ENCODE peak calls at places on chromosomes 6 and 20, in six cellular contexts. Q, H, M, E, U and C are unnamed samples.
A peak's percentile ranks its signal among the peaks of the same experiment; 100 is the strongest.

GRCh38 chr6:73739097-73739496 is 43.1 kb downstream of the CD109 start:
- DNase-seq in Q (no peak), H (no peak), M (peak; percentile 79), E (no peak), U (no peak), C (no peak)

GRCh38 chr6:111830003-111830402 is 43.2 kb downstream of the FYN start:
- DNase-seq in Q (no peak), H (no peak), M (peak; percentile 76), E (no peak), U (no peak), C (no peak)

GRCh38 chr6:105196076-105196475 is 16.3 kb upstream of the POPDC3 start:
- DNase-seq in Q (no peak), H (no peak), M (no peak), E (no peak), U (no peak), C (no peak)

GRCh38 chr20:17936791-17937687 is 31.6 kb downstream of the SNX5 start:
- DNase-seq in Q (no peak), H (peak; percentile 19), M (peak; percentile 79), E (peak; percentile 93), U (no peak), C (no peak)

GRCh38 chr6:151044465-151045441 is 179.3 kb downstream of the MTHFD1L start:
- DNase-seq in Q (peak; percentile 40), H (peak; percentile 73), M (peak; percentile 97), E (peak; percentile 91), U (no peak), C (peak; percentile 66)

GRCh38 chr6:2823104-2823850 is 18.4 kb downstream of the SERPINB1 start:
- DNase-seq in Q (no peak), H (no peak), M (no peak), E (no peak), U (peak; percentile 82), C (no peak)

GRCh38 chr20:30611239-30611984 is 646.1 kb upstream of the DEFB115 start:
- DNase-seq in Q (no peak), H (no peak), M (no peak), E (no peak), U (no peak), C (no peak)

GRCh38 chr20:47740225-47741184 is 44.8 kb downstream of the SULF2 start:
- DNase-seq in Q (no peak), H (no peak), M (no peak), E (peak; percentile 72), U (no peak), C (peak; percentile 80)

GRCh38 chr20:31824125-31824485 is 4.9 kb downstream of the MYLK2 start:
- DNase-seq in Q (no peak), H (no peak), M (no peak), E (no peak), U (no peak), C (no peak)

GRCh38 chr20:50992733-50993457 is 30.0 kb downstream of the KCNG1 start:
- DNase-seq in Q (no peak), H (peak; percentile 18), M (peak; percentile 69), E (no peak), U (no peak), C (no peak)

GRCh38 chr6:109610555-109610954 is 80.4 kb downstream of the AK9 start:
- DNase-seq in Q (no peak), H (no peak), M (peak; percentile 8), E (no peak), U (no peak), C (no peak)

GRCh38 chr6:100657678-100658330 is 193.1 kb upstream of the SIM1 start:
- DNase-seq in Q (no peak), H (no peak), M (peak; percentile 39), E (no peak), U (no peak), C (no peak)

GRCh38 chr6:39167321-39167720 is 52.3 kb upstream of the SAYSD1 start:
- DNase-seq in Q (no peak), H (no peak), M (no peak), E (no peak), U (no peak), C (no peak)

GRCh38 chr6:21597243-21597682 is 3.7 kb downstream of the SOX4 start:
- DNase-seq in Q (no peak), H (no peak), M (no peak), E (no peak), U (no peak), C (no peak)
- H3K4me1 ChIP-seq in Q (no peaks in the 10 kb centered on the region), H (no peaks in the 10 kb centered on the region), M (peaks cover 19% of the 10 kb centered on the region), E (peaks cover 24% of the 10 kb centered on the region), U (peaks cover 20% of the 10 kb centered on the region), C (peaks cover 4% of the 10 kb centered on the region)

GRCh38 chr6:131958551-131959470 is 7.6 kb upstream of the CCN2 start:
- DNase-seq in Q (no peak), H (no peak), M (no peak), E (no peak), U (no peak), C (no peak)
- TF ChIP-seq POLR2AphosphoS5 in Q (no peak), H (no peak), M (no peak), E (no peak), U (no peak), C (no peak)

GRCh38 chr6:90494067-90494773 is 92.7 kb downstream of the MAP3K7 start:
- DNase-seq in Q (no peak), H (no peak), M (no peak), E (no peak), U (no peak), C (no peak)
- H3K4me1 ChIP-seq in Q (no peaks in the 10 kb centered on the region), H (no peaks in the 10 kb centered on the region), M (peaks cover 36% of the 10 kb centered on the region), E (no peaks in the 10 kb centered on the region), U (no peaks in the 10 kb centered on the region), C (no peaks in the 10 kb centered on the region)

DNA sequence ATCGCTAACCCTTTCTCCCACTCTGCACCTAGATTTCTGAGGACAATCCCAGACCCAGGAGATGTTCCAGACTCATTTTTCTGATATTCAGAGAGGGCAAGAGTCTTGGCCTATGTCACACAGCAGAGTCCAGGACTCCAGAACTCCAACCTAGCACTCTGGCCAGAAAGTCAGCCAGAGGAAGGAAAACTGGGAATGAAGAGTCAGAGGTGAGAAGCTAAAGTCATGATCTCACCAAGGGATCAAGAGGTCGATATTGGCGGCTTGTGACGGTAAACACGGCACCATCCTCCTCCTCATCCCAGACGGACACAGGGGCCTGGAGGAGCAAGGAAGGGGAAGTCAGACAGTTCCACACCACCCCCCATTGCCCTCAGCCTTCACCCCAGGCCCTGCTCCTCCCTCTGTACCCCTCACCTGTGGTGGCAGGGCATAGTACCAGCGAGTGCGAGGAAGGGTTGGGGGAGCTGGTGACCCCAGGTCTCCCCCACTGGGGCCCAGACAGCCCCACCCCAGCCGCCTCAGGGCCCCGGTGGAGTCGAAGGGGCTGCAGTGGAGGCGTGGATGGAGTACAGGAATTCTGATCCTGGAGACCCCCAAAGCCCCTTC is 1.8 kb downstream of the RGL2 start:
- DNase-seq in Q (no peak), H (no peak), M (no peak), E (no peak), U (no peak), C (no peak)
- TF ChIP-seq POLR2AphosphoS5 in Q (no peak), H (no peak), M (no peak), E (no peak), U (no peak), C (no peak)

DNA sequence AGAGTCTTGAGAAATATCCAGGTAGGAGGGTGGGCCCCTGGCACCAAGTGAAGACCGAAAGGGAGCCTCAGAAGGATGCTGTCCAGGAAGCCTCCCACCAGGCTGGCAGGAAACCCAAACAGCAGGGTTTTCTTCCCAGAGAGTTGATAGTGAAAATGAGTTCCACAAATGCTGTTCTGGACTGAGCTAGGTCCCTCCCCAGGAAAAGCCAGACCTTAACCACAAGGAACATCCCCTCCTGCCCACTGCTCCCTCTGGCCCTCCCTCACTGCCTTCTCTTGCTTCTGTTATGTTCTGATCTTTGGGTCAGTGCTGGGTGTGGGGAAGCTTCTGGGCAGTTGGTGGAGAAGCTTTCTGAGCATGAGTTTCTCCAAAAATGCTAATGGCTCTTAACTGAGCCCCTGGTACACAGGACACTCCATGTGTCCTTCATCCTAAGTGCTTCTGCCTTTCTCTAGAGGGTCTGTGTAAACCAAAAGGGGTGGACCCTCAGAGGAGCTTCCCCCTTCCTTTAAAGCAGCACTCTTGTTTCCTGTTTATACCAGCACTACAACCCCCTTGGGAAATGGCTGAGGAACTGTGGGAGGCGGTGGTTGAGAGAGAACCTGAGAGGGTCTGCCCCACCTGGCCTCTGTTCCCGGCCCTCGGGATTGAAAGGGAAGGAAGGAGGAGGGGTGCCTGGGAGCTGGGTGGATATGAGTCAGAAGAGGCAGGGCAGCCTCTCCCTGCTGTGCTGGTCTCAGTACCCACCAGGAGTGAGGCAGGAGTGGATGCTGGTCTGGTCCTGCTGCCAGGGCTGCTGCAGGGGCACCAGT is 42.0 kb downstream of the CDS2 start:
- DNase-seq in Q (no peak), H (no peak), M (peak; percentile 72), E (no peak), U (no peak), C (no peak)
- H3K4me1 ChIP-seq in Q (no peaks in the 10 kb centered on the region), H (no peaks in the 10 kb centered on the region), M (peaks cover 19% of the 10 kb centered on the region), E (peaks cover 63% of the 10 kb centered on the region), U (peaks cover 100% of the 10 kb centered on the region), C (peaks cover 85% of the 10 kb centered on the region)

DNA sequence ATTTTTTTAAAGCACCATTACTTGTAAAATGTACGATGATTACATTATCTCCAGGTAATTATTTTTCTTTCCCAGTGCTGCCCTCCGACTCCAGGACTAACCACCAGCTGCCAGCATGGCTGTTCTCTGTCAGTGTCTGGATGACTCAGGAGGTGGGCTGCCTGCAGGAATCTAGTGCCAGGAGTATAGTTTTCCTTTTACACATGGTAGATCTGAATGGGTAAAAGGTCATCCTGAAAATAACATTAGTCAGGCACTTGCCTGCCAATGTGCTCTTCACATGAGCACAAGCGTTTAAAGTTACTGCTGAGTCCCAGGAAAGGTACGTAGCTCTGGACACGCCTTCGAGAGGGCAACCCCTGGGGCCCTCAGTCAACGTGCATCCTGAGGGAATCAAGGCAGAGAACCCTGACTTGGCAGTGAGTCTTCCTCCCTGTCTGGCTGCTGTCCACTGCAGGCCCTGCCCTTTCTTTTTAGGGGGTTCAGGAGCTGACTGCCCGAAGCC is 2.4 kb downstream of the DYNLT1 start:
- DNase-seq in Q (no peak), H (no peak), M (peak; percentile 85), E (peak; percentile 62), U (peak; percentile 91), C (no peak)
- TF ChIP-seq POLR2AphosphoS5 in Q (no peak), H (no peak), M (peak; percentile 51), E (peak; percentile 29), U (peak; percentile 62), C (no peak)